ENCODE peak calls at places on chromosomes 6 and 20, in eight cellular contexts. B is thoracic aorta; K is esophagus squamous epithelium; P is body of pancreas; E is lung; Z is Karpas-422; R is CD8-positive, alpha-beta memory T cell; F is prostate gland. D is an unnamed sample. For H3K27me3, the result is how much of the 10 kb centered on the place peaks cover.

GRCh38 chr6:105994522-105995402 is 91.4 kb upstream of the PRDM1 start:
- DNase-seq in K (no peak), Z (no peak), R (peak), P (peak), F (peak), E (peak), B (no peak), D (no peak)

GRCh38 chr6:4942673-4943009 is 61.2 kb downstream of the RPP40 start:
- DNase-seq in K (no peak), R (no peak), P (no peak), F (no peak), E (no peak), Z (no peak), B (no peak), D (no peak)

GRCh38 chr20:4607287-4607713 is 114.4 kb upstream of the PRND start:
- DNase-seq in Z (peak), R (peak), B (no peak), K (no peak), P (peak), F (peak), E (peak), D (no peak)

GRCh38 chr6:75368151-75368779 is 83.7 kb upstream of the TMEM30A start:
- DNase-seq in K (no peak), F (no peak), R (no peak), B (no peak), Z (peak), E (peak), P (peak), D (no peak)

GRCh38 chr6:81751388-81752083 is 945 bp downstream of the TENT5A start:
- DNase-seq in E (peak), R (peak), Z (no peak), K (peak), P (peak), F (peak), B (no peak), D (no peak)

GRCh38 chr20:60271597-60271996 is 313.4 kb downstream of the CDH26 start:
- DNase-seq in K (no peak), R (no peak), Z (peak), F (no peak), E (no peak), B (no peak), P (no peak), D (no peak)

GRCh38 chr20:57651977-57652864 is 32.0 kb upstream of the ZBP1 start:
- DNase-seq in B (no peak), E (no peak), Z (no peak), F (no peak), K (no peak), R (peak), P (peak), D (no peak)

GRCh38 chr6:108699290-108700041 is 138.7 kb downstream of the FOXO3 start:
- DNase-seq in E (no peak), Z (no peak), P (no peak), F (no peak), B (no peak), K (no peak), R (no peak), D (no peak)

GRCh38 chr6:7649037-7649810 is 59.2 kb downstream of the SNRNP48 start:
- DNase-seq in E (no peak), K (no peak), F (no peak), P (no peak), B (no peak), Z (peak), R (no peak), D (no peak)

GRCh38 chr6:16747232-16748027 is 13.8 kb downstream of the ATXN1 start:
- DNase-seq in K (no peak), Z (no peak), R (no peak), E (no peak), B (no peak), P (no peak), F (no peak), D (no peak)

GRCh38 chr20:41398408-41398807 is 31.8 kb upstream of the EMILIN3 start:
- DNase-seq in F (no peak), E (no peak), B (no peak), Z (no peak), P (no peak), K (no peak), R (no peak), D (no peak)

GRCh38 chr6:40759259-40759658 is 172.1 kb upstream of the LRFN2 start:
- DNase-seq in R (no peak), K (no peak), P (no peak), F (no peak), E (no peak), Z (no peak), B (no peak), D (no peak)

GRCh38 chr6:108689279-108690161 is 128.8 kb downstream of the FOXO3 start:
- DNase-seq in K (no peak), E (peak), Z (peak), F (peak), P (peak), B (peak), R (no peak), D (peak)

GRCh38 chr6:4809999-4810918 is 34.1 kb downstream of the CDYL start:
- DNase-seq in B (no peak), Z (no peak), E (no peak), P (no peak), K (no peak), R (no peak), F (no peak), D (peak)

GRCh38 chr6:96725276-96725675 is 112.0 kb downstream of the GPR63 start:
- DNase-seq in P (no peak), B (no peak), Z (no peak), K (no peak), R (no peak), E (no peak), F (no peak), D (no peak)

GRCh38 chr6:136669299-136669699 is 119.1 kb upstream of the MAP7 start:
- DNase-seq in R (no peak), E (no peak), Z (no peak), K (no peak), F (peak), P (no peak), B (no peak), D (peak)

GRCh38 chr6:39095578-39095977 is 19.4 kb downstream of the SAYSD1 start:
- DNase-seq in P (no peak), Z (no peak), E (no peak), F (no peak), K (no peak), R (no peak), B (no peak), D (no peak)

GRCh38 chr6:162612613-162613012 is 115.0 kb downstream of the PRKN start:
- DNase-seq in Z (no peak), R (no peak), P (no peak), K (no peak), E (no peak), F (no peak), B (no peak), D (no peak)

GRCh38 chr20:63068711-63069367 is 62.1 kb upstream of the BHLHE23 start:
- DNase-seq in F (no peak), R (peak), P (no peak), K (no peak), Z (no peak), E (no peak), B (no peak), D (no peak)

GRCh38 chr6:136628996-136629395 is 78.8 kb upstream of the MAP7 start:
- DNase-seq in R (no peak), P (no peak), E (no peak), B (no peak), K (no peak), Z (no peak), F (no peak), D (peak)

GRCh38 chr20:3854462-3854870 is 7.8 kb downstream of the MAVS start:
- DNase-seq in B (no peak), P (no peak), E (no peak), K (no peak), F (no peak), R (no peak), Z (no peak), D (no peak)

GRCh38 chr20:23349338-23350006 is 1.1 kb upstream of the NXT1 start:
- DNase-seq in F (no peak), P (no peak), K (no peak), R (no peak), B (no peak), E (peak), Z (no peak), D (no peak)

GRCh38 chr20:59253779-59254319 is 46.6 kb upstream of the EDN3 start:
- DNase-seq in F (no peak), B (no peak), E (no peak), P (no peak), Z (peak), R (peak), K (no peak), D (no peak)
- H3K27me3 ChIP-seq in F (under half), B (under half), E (under half), P (under half), Z (under half), R (under half), K (under half), D (under half)

GRCh38 chr6:33854572-33855030 is 50.8 kb upstream of the MLN start:
- DNase-seq in R (no peak), E (no peak), B (no peak), P (no peak), F (no peak), K (no peak), Z (no peak), D (no peak)
- H3K27me3 ChIP-seq in R (under half), E (under half), B (under half), P (under half), F (under half), K (under half), Z (under half), D (under half)

GRCh38 chr6:74073896-74074295 is 377.9 kb downstream of the CD109 start:
- DNase-seq in B (no peak), P (no peak), R (no peak), K (no peak), F (no peak), E (no peak), Z (no peak), D (no peak)

GRCh38 chr6:74074609-74075008 is 378.6 kb downstream of the CD109 start:
- DNase-seq in R (no peak), E (no peak), B (no peak), Z (no peak), K (no peak), F (no peak), P (no peak), D (no peak)

GRCh38 chr6:74075323-74075722 is 379.3 kb downstream of the CD109 start:
- DNase-seq in B (no peak), K (no peak), R (no peak), E (no peak), Z (no peak), F (no peak), P (no peak), D (no peak)

GRCh38 chr6:74070091-74070490 is 374.1 kb downstream of the CD109 start:
- DNase-seq in R (no peak), E (no peak), P (no peak), Z (no peak), B (no peak), K (no peak), F (no peak), D (no peak)

DNA sequence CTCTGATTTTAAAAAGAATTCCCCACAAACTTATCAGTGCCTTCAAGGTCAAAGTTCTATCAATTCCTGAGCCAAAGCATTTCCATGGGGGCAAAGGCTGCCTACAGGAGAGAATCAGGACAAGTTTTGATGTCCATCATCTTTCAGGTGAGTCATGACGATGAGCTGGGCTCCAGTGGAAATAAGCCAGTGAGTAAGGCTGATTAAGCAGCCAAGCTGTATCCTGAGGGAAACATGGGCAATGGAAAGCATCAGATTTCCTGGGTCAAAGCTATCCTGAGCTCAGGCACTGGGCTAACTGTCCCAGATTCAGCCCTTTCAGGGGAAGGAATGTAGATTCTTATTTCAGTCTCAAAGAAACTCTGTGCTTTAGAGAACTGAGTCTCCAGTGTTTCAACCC is 377.4 kb downstream of the CD109 start:
- DNase-seq in P (no peak), F (no peak), R (no peak), K (no peak), B (no peak), Z (no peak), E (no peak), D (no peak)
- H3K27me3 ChIP-seq in P (under half), F (under half), R (under half), K (under half), B (under half), Z (under half), E (under half), D (under half)

DNA sequence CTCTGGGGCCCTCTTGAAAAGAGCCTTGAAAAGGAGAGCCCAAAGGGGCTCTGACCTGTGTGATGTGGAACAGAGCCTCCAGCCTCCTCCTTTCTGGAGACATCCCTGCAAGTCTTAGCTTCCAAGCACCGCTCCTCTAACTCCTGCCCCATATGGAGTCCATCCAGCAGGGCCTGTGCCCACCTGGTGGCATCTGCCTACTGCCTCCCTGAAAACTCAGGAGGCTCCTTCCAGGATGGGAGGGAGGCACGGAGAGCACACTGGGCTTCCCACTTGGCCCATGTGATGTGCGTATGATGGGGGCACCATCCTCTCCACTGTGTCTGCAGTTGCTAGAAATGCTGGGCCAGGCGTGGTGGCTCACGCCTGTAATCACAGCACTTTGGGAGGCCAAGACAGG is 98.1 kb downstream of the SYNDIG1 start:
- DNase-seq in B (no peak), E (no peak), R (no peak), F (no peak), Z (no peak), K (no peak), P (no peak), D (no peak)
- H3K27me3 ChIP-seq in B (under half), E (under half), R (under half), F (under half), Z (under half), K (under half), P (under half), D (under half)

GRCh38 chr6:28659250-28659566 is 133.5 kb downstream of the GPX5 start:
- DNase-seq in K (no peak), F (no peak), B (no peak), P (no peak), E (no peak), Z (peak), R (no peak), D (no peak)
- H3K27me3 ChIP-seq in K (under half), F (under half), B (under half), P (under half), E (under half), Z (under half), R (under half), D (under half)

GRCh38 chr6:54817236-54817635 is 29.3 kb upstream of the FAM83B start:
- DNase-seq in F (no peak), K (no peak), R (no peak), P (no peak), B (no peak), E (no peak), Z (no peak), D (no peak)
- H3K27me3 ChIP-seq in F (under half), K (under half), R (under half), P (under half), B (under half), E (under half), Z (under half), D (under half)

D was measured in kidney epithelial cell.